ENCODE peak calls at places on chromosomes 6 and 20, in four cellular contexts. One of them, this sample, is unnamed.

GRCh38 chr6:107603029-107603428 is 113.1 kb downstream of the SOBP start:
- DNase-seq in K562: no peak
- DNase-seq in endothelial cell of umbilical vein: no peak
- DNase-seq in H1: no peak
- DNase-seq in this sample: no peak

GRCh38 chr6:68141190-68141589 is 493.9 kb upstream of the ADGRB3 start:
- DNase-seq in K562: no peak
- DNase-seq in endothelial cell of umbilical vein: no peak
- DNase-seq in H1: no peak
- DNase-seq in this sample: no peak

GRCh38 chr20:40304119-40304518 is 384.9 kb downstream of the MAFB start:
- DNase-seq in K562: no peak
- DNase-seq in endothelial cell of umbilical vein: no peak
- DNase-seq in H1: no peak
- DNase-seq in this sample: no peak

GRCh38 chr20:59662161-59662560 is 57.8 kb downstream of the PHACTR3 start:
- DNase-seq in K562: no peak
- DNase-seq in endothelial cell of umbilical vein: no peak
- DNase-seq in H1: no peak
- DNase-seq in this sample: no peak

GRCh38 chr6:100382767-100383195 is 81.9 kb downstream of the SIM1 start:
- DNase-seq in K562: no peak
- DNase-seq in endothelial cell of umbilical vein: peak; percentile 88
- DNase-seq in H1: no peak
- DNase-seq in this sample: no peak

GRCh38 chr6:81834141-81834621 is 81.7 kb upstream of the TENT5A start:
- DNase-seq in K562: no peak
- DNase-seq in endothelial cell of umbilical vein: no peak
- DNase-seq in H1: no peak
- DNase-seq in this sample: no peak

GRCh38 chr6:150767585-150768164 is 97.8 kb upstream of the MTHFD1L start:
- DNase-seq in K562: no peak
- DNase-seq in endothelial cell of umbilical vein: peak; percentile 90
- DNase-seq in H1: no peak
- DNase-seq in this sample: no peak

GRCh38 chr6:53793318-53793975 is 1.4 kb upstream of the LRRC1 start:
- DNase-seq in K562: no peak
- DNase-seq in endothelial cell of umbilical vein: peak; percentile 64
- DNase-seq in H1: no peak
- DNase-seq in this sample: peak; percentile 68

GRCh38 chr20:36709126-36709525 is 36.8 kb downstream of the NDRG3 start:
- DNase-seq in K562: no peak
- DNase-seq in endothelial cell of umbilical vein: no peak
- DNase-seq in H1: no peak
- DNase-seq in this sample: no peak

GRCh38 chr6:28384143-28384533 is 15.4 kb downstream of the ZSCAN12 start:
- DNase-seq in K562: no peak
- DNase-seq in endothelial cell of umbilical vein: no peak
- DNase-seq in H1: no peak
- DNase-seq in this sample: no peak

GRCh38 chr6:143471822-143472221 is 21.2 kb downstream of the PEX3 start:
- DNase-seq in K562: no peak
- DNase-seq in endothelial cell of umbilical vein: no peak
- DNase-seq in H1: no peak
- DNase-seq in this sample: no peak

GRCh38 chr6:147603392-147604081 is 95.0 kb downstream of the SAMD5 start:
- DNase-seq in K562: no peak
- DNase-seq in endothelial cell of umbilical vein: no peak
- DNase-seq in H1: no peak
- DNase-seq in this sample: no peak

GRCh38 chr6:147009358-147009757 is 194.9 kb upstream of the STXBP5 start:
- DNase-seq in K562: no peak
- DNase-seq in endothelial cell of umbilical vein: no peak
- DNase-seq in H1: no peak
- DNase-seq in this sample: no peak

GRCh38 chr6:44263357-44264100 is 1.8 kb downstream of the NFKBIE start:
- DNase-seq in K562: peak; percentile 40
- DNase-seq in endothelial cell of umbilical vein: peak; percentile 40
- DNase-seq in H1: no peak
- DNase-seq in this sample: no peak

GRCh38 chr20:16535281-16535680 is 38.0 kb downstream of the KIF16B start:
- DNase-seq in K562: no peak
- DNase-seq in endothelial cell of umbilical vein: no peak
- DNase-seq in H1: no peak
- DNase-seq in this sample: no peak

GRCh38 chr6:89347825-89348224 is 4.7 kb downstream of the UBE2J1 start:
- DNase-seq in K562: no peak
- DNase-seq in endothelial cell of umbilical vein: peak; percentile 37
- DNase-seq in H1: no peak
- DNase-seq in this sample: no peak

GRCh38 chr6:163229050-163229449 is 185.5 kb upstream of the QKI start:
- DNase-seq in K562: no peak
- DNase-seq in endothelial cell of umbilical vein: no peak
- DNase-seq in H1: no peak
- DNase-seq in this sample: no peak

GRCh38 chr6:35370124-35370741 is 27.9 kb downstream of the PPARD start:
- DNase-seq in K562: no peak
- DNase-seq in endothelial cell of umbilical vein: peak; percentile 83
- DNase-seq in H1: no peak
- DNase-seq in this sample: peak; percentile 73

GRCh38 chr6:156869986-156870398 is 92.8 kb downstream of the ARID1B start:
- DNase-seq in K562: no peak
- DNase-seq in endothelial cell of umbilical vein: no peak
- DNase-seq in H1: no peak
- DNase-seq in this sample: no peak

GRCh38 chr6:617485-618100 is 39.3 kb downstream of the HUS1B start:
- DNase-seq in K562: no peak
- DNase-seq in endothelial cell of umbilical vein: no peak
- DNase-seq in H1: no peak
- DNase-seq in this sample: no peak

GRCh38 chr6:127939442-127940066 is 38.7 kb upstream of the THEMIS start:
- DNase-seq in K562: no peak
- DNase-seq in endothelial cell of umbilical vein: peak; percentile 36
- DNase-seq in H1: no peak
- DNase-seq in this sample: no peak

GRCh38 chr6:111631930-111632460 is 26.3 kb upstream of the TRAF3IP2 start:
- DNase-seq in K562: no peak
- DNase-seq in endothelial cell of umbilical vein: no peak
- DNase-seq in H1: no peak
- DNase-seq in this sample: no peak

GRCh38 chr6:104017410-104018381 is 842.0 kb downstream of the HACE1 start:
- DNase-seq in K562: no peak
- DNase-seq in endothelial cell of umbilical vein: no peak
- DNase-seq in H1: no peak
- DNase-seq in this sample: no peak

GRCh38 chr20:40606237-40606636 is 82.8 kb downstream of the MAFB start:
- DNase-seq in K562: no peak
- DNase-seq in endothelial cell of umbilical vein: no peak
- DNase-seq in H1: no peak
- DNase-seq in this sample: no peak

GRCh38 chr6:154849475-154849874 is 116.3 kb downstream of the SCAF8 start:
- DNase-seq in K562: no peak
- DNase-seq in endothelial cell of umbilical vein: no peak
- DNase-seq in H1: no peak
- DNase-seq in this sample: no peak

GRCh38 chr6:166527849-166528248 is 58.6 kb downstream of the RAMACL start:
- DNase-seq in K562: no peak
- DNase-seq in endothelial cell of umbilical vein: no peak
- DNase-seq in H1: no peak
- DNase-seq in this sample: no peak

GRCh38 chr20:15889073-15889923 is 684.0 kb downstream of the KIF16B start:
- DNase-seq in K562: no peak
- DNase-seq in endothelial cell of umbilical vein: no peak
- DNase-seq in H1: no peak
- DNase-seq in this sample: no peak

GRCh38 chr6:26003102-26003694 is 40.6 kb downstream of the TRIM38 start:
- DNase-seq in K562: peak; percentile 81
- DNase-seq in endothelial cell of umbilical vein: peak; percentile 74
- DNase-seq in H1: no peak
- DNase-seq in this sample: no peak

GRCh38 chr6:98894810-98895209 is 52.9 kb downstream of the FBXL4 start:
- DNase-seq in K562: no peak
- DNase-seq in endothelial cell of umbilical vein: no peak
- DNase-seq in H1: no peak
- DNase-seq in this sample: no peak

GRCh38 chr20:49348563-49348962 is 70.7 kb upstream of the ZNFX1 start:
- DNase-seq in K562: no peak
- DNase-seq in endothelial cell of umbilical vein: no peak
- DNase-seq in H1: no peak
- DNase-seq in this sample: no peak

GRCh38 chr6:74343804-74344203 is 647.8 kb downstream of the CD109 start:
- DNase-seq in K562: no peak
- DNase-seq in endothelial cell of umbilical vein: no peak
- DNase-seq in H1: no peak
- DNase-seq in this sample: peak; percentile 4

GRCh38 chr6:6277418-6277817 is 43.0 kb downstream of the F13A1 start:
- DNase-seq in K562: no peak
- DNase-seq in endothelial cell of umbilical vein: no peak
- DNase-seq in H1: no peak
- DNase-seq in this sample: no peak

GRCh38 chr6:113450061-113450465 is 407.1 kb upstream of the MARCKS start:
- DNase-seq in K562: no peak
- DNase-seq in endothelial cell of umbilical vein: no peak
- DNase-seq in H1: no peak
- DNase-seq in this sample: no peak

GRCh38 chr20:58649288-58650180 is 1.5 kb upstream of the STX16 start:
- DNase-seq in K562: no peak
- DNase-seq in endothelial cell of umbilical vein: no peak
- DNase-seq in H1: no peak
- DNase-seq in this sample: no peak
- TF ChIP-seq EZH2 in K562: no peak
- TF ChIP-seq EZH2 in endothelial cell of umbilical vein: no peak
- TF ChIP-seq EZH2 in H1: peak; percentile 20
- TF ChIP-seq EZH2 in this sample: no peak

DNA sequence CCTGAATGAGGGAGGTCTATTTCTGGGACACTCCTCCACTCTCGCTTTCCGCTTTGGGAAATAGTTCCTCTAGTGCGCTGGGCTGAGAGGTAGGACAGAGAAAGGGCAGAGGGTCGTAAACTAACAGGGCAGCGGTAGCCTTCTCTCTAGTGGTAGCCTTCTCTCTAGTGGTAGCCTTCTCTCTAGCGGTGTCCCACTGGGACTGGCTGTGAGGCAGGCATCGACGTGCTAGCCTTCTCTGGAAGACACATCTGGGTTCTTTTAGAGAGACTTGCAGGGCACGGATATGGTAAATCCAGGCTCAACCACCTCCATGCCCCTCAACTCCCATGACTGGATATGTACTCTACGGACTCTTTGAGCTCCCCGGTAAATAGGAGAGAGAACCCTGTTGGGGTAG is 74.7 kb upstream of the SLC22A16 start:
- DNase-seq in K562: no peak
- DNase-seq in endothelial cell of umbilical vein: no peak
- DNase-seq in H1: no peak
- DNase-seq in this sample: no peak
- TF ChIP-seq MAX in K562: no peak
- TF ChIP-seq MAX in endothelial cell of umbilical vein: no peak
- TF ChIP-seq MAX in H1: no peak
- TF ChIP-seq MAX in this sample: no peak

DNA sequence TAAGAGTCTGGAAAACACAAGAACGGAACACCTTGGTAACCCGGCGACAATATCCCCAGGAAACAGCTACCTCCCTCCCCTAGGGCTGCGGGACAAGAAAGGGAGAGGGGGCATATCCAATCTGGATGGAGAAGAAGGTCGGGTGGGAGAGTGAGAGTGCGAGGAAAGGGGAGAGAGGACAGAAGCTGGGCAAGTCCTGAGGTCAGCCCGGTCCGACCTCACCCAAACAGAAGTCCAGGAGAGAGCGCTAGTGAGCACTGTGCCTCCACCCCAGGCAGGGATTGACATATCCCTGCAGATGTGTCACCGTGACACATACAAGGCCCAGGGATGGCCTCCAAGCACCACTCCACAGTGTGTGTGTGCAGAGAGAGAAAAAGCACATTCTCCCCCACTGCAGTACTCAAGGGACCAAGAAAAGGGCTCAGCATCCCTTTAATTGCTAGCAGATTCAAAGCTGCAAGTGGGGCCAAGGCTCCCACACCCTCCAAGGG is 3.3 kb downstream of the PXDC1 start:
- DNase-seq in K562: peak; percentile 81
- DNase-seq in endothelial cell of umbilical vein: peak; percentile 84
- DNase-seq in H1: no peak
- DNase-seq in this sample: peak; percentile 53
- H3K27ac ChIP-seq in K562: no peak overlapping the region
- H3K27ac ChIP-seq in endothelial cell of umbilical vein: peak overlapping the region; percentile 99
- H3K27ac ChIP-seq in H1: no peak overlapping the region
- H3K27ac ChIP-seq in this sample: no peak overlapping the region

DNA sequence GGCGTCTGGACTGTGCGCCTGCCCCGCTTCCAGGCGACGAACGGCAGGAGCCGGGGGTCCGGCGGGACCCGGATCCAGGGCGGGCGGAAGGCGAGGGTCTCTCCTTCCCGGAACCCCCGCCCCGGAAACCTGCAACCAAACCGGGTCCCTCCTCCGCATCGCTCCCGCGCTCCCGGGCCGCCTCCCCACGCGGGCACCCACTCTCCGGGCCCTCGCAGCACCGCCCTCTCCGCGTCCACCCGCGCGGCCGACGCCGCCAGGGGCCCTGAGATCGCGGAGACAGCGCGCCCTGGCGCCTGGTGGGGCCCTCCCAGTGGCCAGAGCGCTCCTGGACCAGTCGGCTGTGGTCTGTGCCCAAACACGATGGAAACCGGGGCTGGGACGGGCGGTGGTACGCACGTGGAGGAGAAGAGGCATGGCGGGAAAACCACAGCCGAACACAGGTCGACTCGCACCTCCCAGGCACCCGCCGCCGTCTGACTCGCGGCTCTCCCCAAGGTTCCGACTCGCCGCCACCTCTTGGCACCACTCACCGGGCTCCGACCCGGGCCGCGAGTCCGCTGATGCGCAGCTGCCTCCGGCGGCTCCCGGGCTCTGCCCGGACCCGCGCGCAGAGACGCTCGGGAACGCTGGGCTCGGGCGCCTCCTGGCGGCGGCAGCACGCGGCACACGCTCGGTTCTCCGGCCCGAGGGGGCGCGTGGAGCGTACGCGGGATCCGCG is 7.9 kb downstream of the NKX2-2 start:
- DNase-seq in K562: peak; percentile 80
- DNase-seq in endothelial cell of umbilical vein: peak; percentile 37
- DNase-seq in H1: no peak
- DNase-seq in this sample: peak; percentile 44
- TF ChIP-seq EZH2 in K562: no peak
- TF ChIP-seq EZH2 in endothelial cell of umbilical vein: no peak
- TF ChIP-seq EZH2 in H1: no peak
- TF ChIP-seq EZH2 in this sample: no peak

This sample was measured in HCT116.